ENCODE peak calls at places on chromosomes 5 and 9, in nine cellular contexts. J is GM23248; C is osteoblast; F is HCT116; W is CD8-positive, alpha-beta memory T cell; E is hepatocyte; I is upper lobe of right lung; U is H7; O is GM23338. L is an unnamed sample. For H3K36me3, the result is how much of the 10 kb centered on the place peaks cover.

GRCh38 chr5:37553720-37554402 is 174.7 kb downstream of the WDR70 start:
- DNase-seq in J (peak), C (peak), F (no peak), W (no peak), E (peak), I (no peak), U (no peak), O (no peak), L (no peak)

GRCh38 chr5:142717582-142718215 is 31.8 kb upstream of the FGF1 start:
- DNase-seq in J (peak), C (no peak), F (no peak), W (no peak), E (peak), I (no peak), U (peak), O (peak), L (no peak)

GRCh38 chr5:19795218-19795617 is 192.8 kb downstream of the CDH18 start:
- DNase-seq in J (peak), C (no peak), F (no peak), W (no peak), E (peak), I (no peak), U (peak), O (peak), L (no peak)

GRCh38 chr5:6634327-6634713 is 1.1 kb downstream of the SRD5A1 start:
- DNase-seq in J (peak), C (peak), F (no peak), W (no peak), E (no peak), I (no peak), U (peak), O (peak), L (no peak)

GRCh38 chr5:135398855-135399837 is at the start of gene MACROH2A1:
- DNase-seq in J (peak), C (peak), F (peak), W (peak), E (peak), I (peak), U (peak), O (peak), L (peak)

GRCh38 chr9:8600914-8601680 is 801.5 kb upstream of the DMAC1 start:
- DNase-seq in J (no peak), C (no peak), F (no peak), W (no peak), E (peak), I (no peak), U (no peak), O (no peak), L (no peak)

GRCh38 chr9:83151627-83152137 is 88.7 kb upstream of the RASEF start:
- DNase-seq in J (no peak), C (no peak), F (no peak), W (no peak), E (no peak), I (no peak), U (no peak), O (no peak), L (no peak)

GRCh38 chr9:130934702-130935659 is 4.1 kb downstream of the FIBCD1 start:
- DNase-seq in J (no peak), C (no peak), F (no peak), W (no peak), E (no peak), I (no peak), U (no peak), O (no peak), L (no peak)

GRCh38 chr9:15206949-15207696 is 99.9 kb downstream of the TTC39B start:
- DNase-seq in J (peak), C (no peak), F (no peak), W (no peak), E (no peak), I (no peak), U (no peak), O (no peak), L (no peak)

GRCh38 chr5:171777420-171777759 is 8.2 kb upstream of the SMIM23 start:
- DNase-seq in J (no peak), C (no peak), F (no peak), W (no peak), E (no peak), I (no peak), U (no peak), O (no peak), L (no peak)

GRCh38 chr5:31407921-31408714 is 123.8 kb downstream of the DROSHA start:
- DNase-seq in J (peak), C (no peak), F (no peak), W (no peak), E (no peak), I (no peak), U (no peak), O (no peak), L (no peak)

GRCh38 chr5:43661102-43661501 is 58.1 kb downstream of the NNT start:
- DNase-seq in J (peak), C (no peak), F (peak), W (no peak), E (peak), I (no peak), U (peak), O (peak), L (no peak)

GRCh38 chr5:90248640-90249039 is 160.9 kb downstream of the CETN3 start:
- DNase-seq in J (no peak), C (no peak), F (no peak), W (no peak), E (no peak), I (no peak), U (no peak), O (no peak), L (no peak)

GRCh38 chr5:32144637-32145207 is 29.4 kb downstream of the GOLPH3 start:
- DNase-seq in J (no peak), C (peak), F (no peak), W (no peak), E (no peak), I (no peak), U (no peak), O (no peak), L (no peak)

GRCh38 chr5:127705120-127705892 is 2.1 kb downstream of the CCDC192 start:
- DNase-seq in J (peak), C (peak), F (peak), W (no peak), E (peak), I (no peak), U (no peak), O (peak), L (no peak)

GRCh38 chr9:81526587-81526986 is 162.8 kb downstream of the TLE1 start:
- DNase-seq in J (peak), C (peak), F (no peak), W (no peak), E (no peak), I (no peak), U (no peak), O (no peak), L (no peak)

GRCh38 chr5:170375283-170375682 is 13.9 kb downstream of the KCNMB1 start:
- DNase-seq in J (no peak), C (no peak), F (no peak), W (no peak), E (no peak), I (no peak), U (no peak), O (no peak), L (no peak)

GRCh38 chr5:72556351-72557146 is 49.3 kb upstream of the ZNF366 start:
- DNase-seq in J (peak), C (peak), F (no peak), W (no peak), E (peak), I (peak), U (peak), O (peak), L (peak)

GRCh38 chr5:115571441-115571878 is 26.9 kb upstream of the FEM1C start:
- DNase-seq in J (no peak), C (peak), F (no peak), W (no peak), E (no peak), I (no peak), U (peak), O (peak), L (no peak)

GRCh38 chr9:97518909-97519307 is 17.4 kb downstream of the TMOD1 start:
- DNase-seq in J (peak), C (peak), F (no peak), W (no peak), E (peak), I (no peak), U (no peak), O (no peak), L (no peak)

GRCh38 chr9:92752812-92753404 is 11.7 kb downstream of the BICD2 start:
- DNase-seq in J (no peak), C (no peak), F (no peak), W (no peak), E (no peak), I (no peak), U (no peak), O (no peak), L (no peak)

GRCh38 chr5:1855573-1855972 is 27.2 kb downstream of the IRX4 start:
- DNase-seq in J (no peak), C (no peak), F (no peak), W (no peak), E (no peak), I (no peak), U (no peak), O (no peak), L (peak)

GRCh38 chr9:134677743-134678142 is 36.1 kb downstream of the COL5A1 start:
- DNase-seq in J (no peak), C (no peak), F (no peak), W (no peak), E (no peak), I (peak), U (no peak), O (no peak), L (peak)

GRCh38 chr9:116572095-116572748 is 114.9 kb upstream of the TRIM32 start:
- DNase-seq in J (peak), C (peak), F (peak), W (no peak), E (peak), I (peak), U (peak), O (peak), L (peak)

GRCh38 chr9:87516222-87516930 is 18.7 kb downstream of the DAPK1 start:
- DNase-seq in J (peak), C (peak), F (no peak), W (no peak), E (peak), I (peak), U (no peak), O (no peak), L (peak)

GRCh38 chr5:138654281-138654867 is 79.2 kb upstream of the HSPA9 start:
- DNase-seq in J (peak), C (no peak), F (no peak), W (peak), E (no peak), I (no peak), U (no peak), O (no peak), L (peak)

GRCh38 chr9:34049630-34050384 is 1.1 kb upstream of the UBAP2 start:
- DNase-seq in J (no peak), C (no peak), F (no peak), W (no peak), E (peak), I (no peak), U (peak), O (peak), L (no peak)

GRCh38 chr5:127409236-127409921 is 108.1 kb upstream of the PRRC1 start:
- DNase-seq in J (peak), C (peak), F (no peak), W (no peak), E (no peak), I (no peak), U (no peak), O (no peak), L (no peak)

GRCh38 chr9:134988706-134989105 is 71.0 kb upstream of the FCN1 start:
- DNase-seq in J (no peak), C (no peak), F (no peak), W (no peak), E (no peak), I (peak), U (no peak), O (no peak), L (peak)

GRCh38 chr5:65434122-65434521 is 47.6 kb downstream of the ADAMTS6 start:
- DNase-seq in J (no peak), C (no peak), F (no peak), W (no peak), E (no peak), I (no peak), U (no peak), O (no peak), L (no peak)

DNA sequence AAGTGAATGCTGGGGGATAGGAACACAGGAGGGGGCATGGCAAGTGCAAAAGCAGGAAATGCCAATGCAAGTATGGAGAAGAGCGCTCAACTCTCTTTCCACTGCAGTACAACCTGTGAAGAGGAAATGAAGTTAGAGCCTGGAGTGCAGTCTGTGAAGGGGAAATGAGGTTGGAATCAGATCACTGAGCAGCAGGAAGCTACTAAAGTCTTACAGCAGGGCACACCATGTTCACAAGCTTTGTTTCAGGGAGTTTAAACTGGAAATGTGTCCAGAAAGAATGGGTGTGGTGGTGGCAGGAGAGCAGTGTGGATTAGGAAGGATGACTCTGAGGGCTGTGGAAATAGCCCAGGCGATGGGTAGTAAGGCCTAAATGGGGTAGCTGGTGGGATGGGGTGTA is 15.4 kb downstream of the ARHGEF37 start:
- DNase-seq in J (no peak), C (no peak), F (no peak), W (no peak), E (no peak), I (no peak), U (no peak), O (peak), L (no peak)
- H3K36me3 ChIP-seq in J (under half), C (under half), F (under half), W (under half), E (under half), I (under half), U (under half), O (under half), L (under half)

DNA sequence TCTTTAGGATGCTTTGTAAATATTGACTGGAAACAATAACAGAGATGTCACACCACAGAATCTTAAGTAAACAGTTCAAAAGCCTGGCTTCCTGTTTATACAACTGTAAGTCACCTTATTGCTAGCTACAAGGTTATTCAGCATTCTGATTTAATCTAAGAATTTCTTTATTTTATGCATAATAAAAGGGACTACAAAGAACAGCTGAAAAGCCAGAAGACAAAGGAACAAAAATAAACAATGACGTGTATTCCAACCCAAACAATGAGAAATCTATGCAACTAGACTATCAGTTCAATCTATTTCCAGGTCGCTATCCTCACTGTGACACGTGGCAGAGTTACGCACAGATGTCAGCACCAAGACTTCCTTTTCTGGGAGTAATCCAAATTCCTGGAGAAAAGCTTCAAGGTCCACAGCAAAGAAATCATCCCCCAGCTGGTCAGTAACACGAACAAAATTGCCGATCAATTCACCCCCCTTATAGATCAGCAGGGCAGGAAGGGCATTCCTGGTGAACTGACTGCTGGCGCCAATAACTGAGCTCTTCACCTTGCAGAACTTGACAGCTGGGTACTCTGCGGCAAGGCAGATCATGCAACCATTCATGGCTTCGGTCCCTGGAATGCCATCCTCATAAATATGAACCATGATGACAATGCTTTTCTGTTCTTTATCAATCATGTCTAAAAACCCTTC is 8.4 kb downstream of the PDCL start:
- DNase-seq in J (no peak), C (no peak), F (no peak), W (no peak), E (no peak), I (no peak), U (no peak), O (no peak), L (no peak)
- H3K36me3 ChIP-seq in J (under half), C (half or more), F (under half), W (under half), E (under half), I (half or more), U (under half), O (under half), L (half or more)

GRCh38 chr5:173342813-173343435 is 14.7 kb upstream of the STC2 start:
- DNase-seq in J (no peak), C (no peak), F (no peak), W (no peak), E (no peak), I (no peak), U (no peak), O (no peak), L (no peak)
- H3K36me3 ChIP-seq in J (under half), C (under half), F (under half), W (under half), E (under half), I (under half), U (under half), O (under half), L (under half)

GRCh38 chr5:140547508-140548299 is at the start of gene EIF4EBP3:
- DNase-seq in J (peak), C (peak), F (peak), W (peak), E (peak), I (peak), U (peak), O (peak), L (peak)

GRCh38 chr5:140548791-140549190 is 1.3 kb downstream of the EIF4EBP3 start:
- DNase-seq in J (no peak), C (peak), F (no peak), W (no peak), E (no peak), I (no peak), U (no peak), O (peak), L (no peak)

GRCh38 chr5:140545606-140546005 is 1.9 kb upstream of the EIF4EBP3 start:
- DNase-seq in J (no peak), C (no peak), F (no peak), W (no peak), E (no peak), I (no peak), U (no peak), O (no peak), L (no peak)

GRCh38 chr5:140548300-140548688 is 832 bp downstream of the EIF4EBP3 start:
- DNase-seq in J (no peak), C (peak), F (no peak), W (no peak), E (peak), I (no peak), U (no peak), O (peak), L (no peak)

GRCh38 chr5:140546851-140547507 is 483 bp upstream of the EIF4EBP3 start:
- DNase-seq in J (peak), C (peak), F (no peak), W (no peak), E (no peak), I (no peak), U (no peak), O (no peak), L (no peak)
- H3K36me3 ChIP-seq in J (under half), C (under half), F (under half), W (under half), E (under half), I (half or more), U (under half), O (under half), L (half or more)

DNA sequence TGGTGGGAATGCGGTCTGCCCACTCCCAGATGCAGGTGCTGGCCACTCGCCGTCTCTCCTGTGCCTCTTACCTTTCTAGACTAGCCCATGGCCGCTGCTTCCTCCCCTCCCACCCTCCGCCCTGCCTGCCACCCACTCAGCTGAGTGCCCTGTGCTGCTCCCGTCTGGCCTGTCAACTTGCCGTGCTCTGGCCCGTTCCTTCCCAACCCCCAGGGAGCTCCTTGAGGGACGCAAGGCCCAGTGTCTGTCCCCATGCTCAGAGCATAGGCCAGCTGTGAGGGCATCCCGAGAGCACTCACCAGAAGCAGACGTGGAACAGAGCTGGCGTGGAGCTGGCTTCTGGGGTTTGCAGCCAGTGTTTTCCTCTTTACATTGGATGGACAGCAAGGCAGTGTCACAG is 20.2 kb downstream of the HNRNPH1 start:
- DNase-seq in J (no peak), C (no peak), F (no peak), W (no peak), E (no peak), I (peak), U (no peak), O (no peak), L (no peak)
- H3K36me3 ChIP-seq in J (under half), C (half or more), F (under half), W (under half), E (under half), I (half or more), U (under half), O (under half), L (under half)